ENCODE peak calls at places on chromosomes 11 and 22, in seven cellular contexts. U is tibial nerve, X is ovary, Q is stomach, R is H1, N is A549, G is K562. L is an unnamed sample.
A peak's percentile ranks its signal among the peaks of the same experiment; 100 is the strongest.

GRCh38 chr11:60303661-60304060 is 23.2 kb downstream of the MS4A4A start:
- DNase-seq in G (no peak), Q (no peak), X (no peak), U (no peak), R (no peak), N (no peak), L (no peak)

GRCh38 chr11:94586978-94587377 is 19.8 kb downstream of the PIWIL4 start:
- DNase-seq in U (no peak), G (no peak), X (no peak), N (no peak), Q (no peak), R (no peak), L (no peak)

GRCh38 chr11:45556851-45557707 is 108.3 kb downstream of the CHST1 start:
- DNase-seq in G (peak; percentile 20), Q (no peak), X (no peak), U (no peak), R (no peak), N (no peak), L (no peak)

GRCh38 chr11:69587454-69588081 is 53.4 kb upstream of the CCND1 start:
- DNase-seq in X (no peak), G (peak; percentile 8), U (no peak), R (no peak), Q (no peak), N (peak; percentile 41), L (no peak)

GRCh38 chr11:125724125-125724524 is 22.0 kb upstream of the PATE1 start:
- DNase-seq in N (no peak), R (no peak), X (no peak), Q (no peak), G (peak; percentile 9), U (no peak), L (no peak)

GRCh38 chr22:17130199-17130598 is 9.0 kb upstream of the TMEM121B start:
- DNase-seq in G (no peak), U (no peak), R (no peak), N (no peak), X (no peak), Q (no peak), L (peak; percentile 14)

GRCh38 chr11:122628691-122629555 is 26.6 kb upstream of the UBASH3B start:
- DNase-seq in R (peak; percentile 86), U (peak; percentile 69), G (peak; percentile 54), N (peak; percentile 74), Q (peak; percentile 58), X (peak; percentile 49), L (peak; percentile 80)

GRCh38 chr22:41407433-41407832 is 25.7 kb downstream of the TEF start:
- DNase-seq in X (no peak), R (no peak), U (no peak), N (no peak), G (no peak), Q (no peak), L (no peak)

GRCh38 chr11:133579165-133580031 is 47.1 kb upstream of the OPCML start:
- DNase-seq in X (no peak), U (no peak), N (no peak), G (no peak), R (peak; percentile 70), Q (no peak), L (no peak)

GRCh38 chr22:22085702-22086500 is 103.3 kb upstream of the TOP3B start:
- DNase-seq in X (no peak), U (no peak), Q (no peak), R (no peak), N (no peak), G (peak; percentile 68), L (no peak)

GRCh38 chr11:6747097-6747662 is 24.6 kb downstream of the OR2AG2 start:
- DNase-seq in U (no peak), R (no peak), G (peak; percentile 51), Q (no peak), N (no peak), X (no peak), L (no peak)

GRCh38 chr11:109984634-109985289 is 108.4 kb upstream of the ZC3H12C start:
- DNase-seq in X (no peak), Q (no peak), R (no peak), G (no peak), U (no peak), N (no peak), L (no peak)

GRCh38 chr22:23549198-23549595 is 30.9 kb downstream of the IGLL1 start:
- DNase-seq in G (no peak), R (no peak), X (no peak), N (no peak), U (no peak), Q (no peak), L (peak; percentile 37)

GRCh38 chr11:88508808-88509581 is 171.5 kb upstream of the CTSC start:
- DNase-seq in U (no peak), X (no peak), R (peak; percentile 57), Q (no peak), N (no peak), G (peak; percentile 16), L (no peak)

GRCh38 chr11:118437736-118438125 is 1.4 kb downstream of the KMT2A start:
- DNase-seq in G (peak; percentile 74), N (no peak), Q (no peak), R (peak; percentile 59), X (peak; percentile 53), U (peak; percentile 25), L (peak; percentile 67)

GRCh38 chr11:24739637-24740036 is 242.8 kb downstream of the LUZP2 start:
- DNase-seq in G (no peak), X (no peak), U (no peak), N (no peak), Q (no peak), R (no peak), L (no peak)

GRCh38 chr22:43126506-43127165 is 16.1 kb downstream of the BIK start:
- DNase-seq in N (peak; percentile 85), G (peak; percentile 21), R (peak; percentile 51), X (no peak), U (no peak), Q (peak; percentile 57), L (no peak)

GRCh38 chr11:44727114-44727372 is 281 bp downstream of the TSPAN18 start:
- DNase-seq in G (no peak), X (no peak), N (no peak), Q (no peak), R (peak; percentile 58), U (no peak), L (no peak)

GRCh38 chr22:39282642-39283311 is 36.6 kb downstream of the RPL3 start:
- DNase-seq in Q (no peak), X (no peak), N (no peak), G (peak; percentile 53), R (no peak), U (no peak), L (no peak)

GRCh38 chr22:46894081-46894671 is 131.7 kb downstream of the TBC1D22A start:
- DNase-seq in U (no peak), N (no peak), G (no peak), R (no peak), Q (peak; percentile 20), X (no peak), L (no peak)

GRCh38 chr11:102661040-102661439 is 35.9 kb upstream of the MMP20 start:
- DNase-seq in Q (no peak), U (no peak), R (no peak), X (no peak), N (no peak), G (no peak), L (no peak)

GRCh38 chr11:86511086-86511551 is 136.4 kb downstream of the CCDC81 start:
- DNase-seq in N (peak; percentile 25), Q (no peak), U (no peak), R (no peak), G (no peak), X (no peak), L (no peak)

GRCh38 chr11:68999093-68999747 is 13.8 kb downstream of the MRGPRF start:
- DNase-seq in R (no peak), X (peak; percentile 17), Q (no peak), G (no peak), U (no peak), N (no peak), L (peak; percentile 83)

GRCh38 chr22:31400023-31400397 is 606 bp downstream of the DRG1 start:
- DNase-seq in R (no peak), N (no peak), U (no peak), X (no peak), G (no peak), Q (no peak), L (no peak)

DNA sequence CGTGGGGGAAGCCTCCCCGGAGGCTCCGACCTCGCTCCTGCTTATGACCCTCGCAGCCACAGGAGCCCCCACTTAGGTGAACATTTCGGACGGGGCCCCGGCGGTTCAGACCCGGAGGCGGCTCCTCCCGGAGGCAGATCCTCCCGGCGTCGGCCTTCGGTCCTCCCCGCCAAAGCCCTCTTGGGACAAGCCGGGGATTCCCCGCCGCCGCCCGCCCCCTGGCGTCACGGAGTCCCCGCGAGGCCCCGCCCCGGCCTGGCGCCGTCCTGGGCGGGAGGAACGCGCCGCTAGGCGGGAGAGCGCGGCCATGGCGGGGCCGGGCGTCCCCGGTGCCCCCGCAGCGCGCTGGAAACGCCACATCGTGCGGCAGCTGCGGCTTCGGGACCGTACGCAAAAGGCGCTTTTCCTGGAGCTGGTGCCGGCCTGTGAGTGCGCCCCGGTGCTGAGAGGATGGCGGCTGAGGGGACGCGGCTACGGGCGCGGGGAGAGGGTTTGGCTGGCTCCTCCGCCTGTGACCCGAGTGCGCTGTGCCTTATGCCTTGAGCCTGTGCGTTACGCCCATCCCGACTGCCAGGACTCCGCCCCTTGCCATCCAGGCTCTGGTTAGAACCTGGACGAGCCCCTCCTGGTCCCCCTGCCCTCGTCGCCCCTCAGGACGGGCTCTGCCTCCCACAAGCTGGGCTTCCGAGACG is at the start of gene ATG16L2:
- DNase-seq in X (peak; percentile 87), Q (peak; percentile 89), R (peak; percentile 93), N (peak; percentile 93), G (peak; percentile 84), U (peak; percentile 60), L (peak; percentile 93)
- TF ChIP-seq EP300 in X (no peak), Q (no peak), R (peak; percentile 98), N (peak; percentile 25), G (no peak), U (peak; percentile 85), L (no peak)

GRCh38 chr22:49887716-49888115 is 30.5 kb downstream of the ALG12 start:
- DNase-seq in X (no peak), U (no peak), Q (no peak), R (no peak), G (no peak), N (no peak), L (no peak)
- H3K9me3 ChIP-seq in X (peaks cover 4% of the 10 kb centered on the region), U (no peaks in the 10 kb centered on the region), Q (no peaks in the 10 kb centered on the region), R (peaks cover 3% of the 10 kb centered on the region), G (peaks cover 7% of the 10 kb centered on the region), N (no peaks in the 10 kb centered on the region), L (no peaks in the 10 kb centered on the region)

GRCh38 chr11:128835741-128836410 is 31.2 kb downstream of the KCNJ1 start:
- DNase-seq in N (no peak), U (no peak), X (peak; percentile 30), R (no peak), Q (no peak), G (peak; percentile 3), L (no peak)
- TF ChIP-seq EP300 in N (no peak), U (no peak), X (no peak), R (no peak), Q (no peak), G (no peak), L (no peak)

DNA sequence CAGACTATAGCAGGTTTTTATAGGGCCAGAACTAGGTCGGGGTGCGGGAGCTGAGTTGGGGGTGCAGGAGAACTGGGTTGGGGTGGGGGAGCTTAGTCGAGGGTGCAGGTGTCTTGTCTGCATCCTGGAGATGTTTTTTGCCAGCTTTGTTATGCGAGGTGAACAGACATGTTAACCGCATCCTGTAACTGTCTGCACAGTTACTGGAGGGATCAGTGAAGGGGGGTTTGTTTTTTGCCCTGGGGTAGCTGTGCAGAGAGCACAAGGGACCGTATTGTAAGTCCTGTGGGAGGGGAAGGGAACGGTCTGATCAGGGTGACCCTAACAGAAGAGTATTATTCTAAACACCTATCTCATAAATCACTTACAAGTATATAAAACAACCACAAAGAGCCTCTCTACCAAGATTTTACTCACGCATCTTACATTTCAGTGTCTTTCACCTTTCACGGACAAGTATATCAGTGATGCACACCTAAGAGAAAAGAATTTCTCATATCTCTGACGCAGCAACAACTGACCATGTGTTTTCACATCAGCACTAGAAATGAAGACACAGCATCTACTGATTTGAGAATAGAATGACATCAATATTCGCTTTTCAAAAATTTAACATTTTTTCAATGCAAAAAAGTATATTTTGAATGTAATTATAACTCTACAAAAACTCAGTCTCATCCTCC is 20.8 kb downstream of the ZNF195 start:
- DNase-seq in X (no peak), G (no peak), Q (no peak), R (no peak), N (no peak), U (no peak), L (no peak)
- H3K9me3 ChIP-seq in X (peaks cover 27% of the 10 kb centered on the region), G (peaks cover 47% of the 10 kb centered on the region), Q (peaks cover 59% of the 10 kb centered on the region), R (peaks cover 58% of the 10 kb centered on the region), N (peaks cover 96% of the 10 kb centered on the region), U (peaks cover 45% of the 10 kb centered on the region), L (peaks cover 5% of the 10 kb centered on the region)